ENCODE peak calls at places on chromosome 18, in nine cellular contexts. L, C, K, J, R, M, A, F and P are unnamed samples.

GRCh38 chr18:78559584-78559983 is 420.0 kb upstream of the SALL3 start:
- DNase-seq in L (no peak), C (no peak), K (no peak), J (no peak), R (no peak), M (no peak), A (no peak), F (no peak), P (no peak)

GRCh38 chr18:6333981-6334380 is 80.7 kb downstream of the L3MBTL4 start:
- DNase-seq in L (no peak), C (no peak), K (no peak), J (no peak), R (no peak), M (no peak), A (no peak), F (no peak), P (no peak)

GRCh38 chr18:32730068-32730467 is 42.8 kb downstream of the KLHL14 start:
- DNase-seq in L (no peak), C (no peak), K (no peak), J (no peak), R (no peak), M (no peak), A (no peak), F (no peak), P (no peak)

GRCh38 chr18:55331301-55331700 is 256.7 kb downstream of the TCF4 start:
- DNase-seq in L (no peak), C (no peak), K (no peak), J (no peak), R (no peak), M (no peak), A (no peak), F (no peak), P (no peak)

GRCh38 chr18:23453657-23454011 is 547 bp downstream of the RIOK3 start:
- DNase-seq in L (peak), C (peak), K (peak), J (no peak), R (peak), M (peak), A (no peak), F (peak), P (no peak)

GRCh38 chr18:70280007-70280925 is 8.6 kb upstream of the SOCS6 start:
- DNase-seq in L (peak), C (no peak), K (peak), J (no peak), R (no peak), M (no peak), A (no peak), F (no peak), P (no peak)

GRCh38 chr18:11115268-11115667 is 34.1 kb downstream of the PIEZO2 start:
- DNase-seq in L (no peak), C (no peak), K (peak), J (no peak), R (peak), M (no peak), A (no peak), F (peak), P (no peak)

GRCh38 chr18:58378411-58378820 is 250.5 kb downstream of the ALPK2 start:
- DNase-seq in L (no peak), C (no peak), K (no peak), J (no peak), R (no peak), M (no peak), A (no peak), F (no peak), P (no peak)

GRCh38 chr18:22594155-22594690 is 176.5 kb upstream of the CTAGE1 start:
- DNase-seq in L (no peak), C (no peak), K (no peak), J (no peak), R (no peak), M (no peak), A (no peak), F (no peak), P (no peak)

GRCh38 chr18:62850619-62851306 is 135.4 kb downstream of the PHLPP1 start:
- DNase-seq in L (no peak), C (no peak), K (no peak), J (no peak), R (no peak), M (no peak), A (no peak), F (peak), P (no peak)

GRCh38 chr18:44866103-44866502 is 185.4 kb downstream of the SETBP1 start:
- DNase-seq in L (no peak), C (no peak), K (no peak), J (no peak), R (no peak), M (no peak), A (no peak), F (no peak), P (no peak)

GRCh38 chr18:36527025-36527424 is 229.5 kb downstream of the FHOD3 start:
- DNase-seq in L (no peak), C (no peak), K (no peak), J (no peak), R (no peak), M (no peak), A (no peak), F (no peak), P (no peak)